ENCODE peak calls at places on chromosomes 13 and 19, in five cellular contexts. C, Y, K, L and E are unnamed samples.
A peak's percentile ranks its signal among the peaks of the same experiment; 100 is the strongest.

GRCh38 chr19:39379865-39380399 is 11.0 kb downstream of the PAF1 start:
- DNase-seq in K (no peak), L (no peak), C (no peak), Y (no peak), E (no peak)

GRCh38 chr19:27752530-27753184 is 1460.3 kb downstream of the UQCRFS1 start:
- DNase-seq in K (no peak), Y (no peak), L (no peak), C (no peak), E (no peak)

GRCh38 chr19:28883241-28883693 is 329.7 kb downstream of the UQCRFS1 start:
- DNase-seq in L (no peak), C (peak; percentile 44), K (no peak), Y (no peak), E (no peak)

GRCh38 chr19:35219008-35219407 is 9.5 kb downstream of the FAM187B start:
- DNase-seq in L (no peak), K (no peak), Y (no peak), C (no peak), E (no peak)

GRCh38 chr13:26664942-26665341 is 95.6 kb downstream of the GPR12 start:
- DNase-seq in C (no peak), Y (no peak), L (no peak), K (no peak), E (no peak)

GRCh38 chr13:111531505-111531904 is 211.1 kb downstream of the TEX29 start:
- DNase-seq in Y (peak; percentile 10), L (no peak), K (no peak), C (no peak), E (no peak)

GRCh38 chr13:113493315-113493951 is 2.9 kb upstream of the DCUN1D2 start:
- DNase-seq in C (no peak), Y (peak; percentile 79), K (peak; percentile 57), L (no peak), E (peak; percentile 85)

GRCh38 chr13:60111726-60112125 is 52.0 kb downstream of the DIAPH3 start:
- DNase-seq in K (no peak), C (no peak), Y (no peak), L (no peak), E (no peak)

GRCh38 chr19:30920238-30920637 is 429.0 kb downstream of the TSHZ3 start:
- DNase-seq in C (no peak), K (no peak), Y (no peak), L (no peak), E (no peak)

GRCh38 chr13:84431646-84432045 is 549.4 kb upstream of the SLITRK1 start:
- DNase-seq in Y (no peak), C (no peak), L (no peak), K (no peak), E (no peak)

GRCh38 chr19:17484520-17485180 is 14.3 kb downstream of the SLC27A1 start:
- DNase-seq in K (no peak), Y (no peak), L (no peak), C (no peak), E (no peak)

GRCh38 chr13:74114202-74114601 is 20.0 kb downstream of the KLF12 start:
- DNase-seq in C (no peak), L (no peak), K (no peak), Y (no peak), E (peak; percentile 75)

GRCh38 chr19:33403973-33404304 is 30.4 kb downstream of the CEBPG start:
- DNase-seq in L (no peak), K (no peak), Y (no peak), C (no peak), E (no peak)

GRCh38 chr19:33403221-33403972 is 29.9 kb downstream of the CEBPG start:
- DNase-seq in C (no peak), L (no peak), K (peak; percentile 95), Y (no peak), E (peak; percentile 10)

GRCh38 chr19:33400856-33401682 is 27.6 kb downstream of the CEBPG start:
- DNase-seq in K (no peak), L (no peak), C (no peak), Y (no peak), E (no peak)

GRCh38 chr19:33401683-33402420 is 28.3 kb downstream of the CEBPG start:
- DNase-seq in C (no peak), K (no peak), Y (no peak), L (no peak), E (no peak)

GRCh38 chr19:33402421-33403220 is 29.1 kb downstream of the CEBPG start:
- DNase-seq in L (no peak), C (no peak), Y (no peak), K (peak; percentile 36), E (no peak)
- TF ChIP-seq CTCF in L (peak; percentile 20), C (no peak), Y (no peak), K (peak; percentile 0), E (peak; percentile 27)

DNA sequence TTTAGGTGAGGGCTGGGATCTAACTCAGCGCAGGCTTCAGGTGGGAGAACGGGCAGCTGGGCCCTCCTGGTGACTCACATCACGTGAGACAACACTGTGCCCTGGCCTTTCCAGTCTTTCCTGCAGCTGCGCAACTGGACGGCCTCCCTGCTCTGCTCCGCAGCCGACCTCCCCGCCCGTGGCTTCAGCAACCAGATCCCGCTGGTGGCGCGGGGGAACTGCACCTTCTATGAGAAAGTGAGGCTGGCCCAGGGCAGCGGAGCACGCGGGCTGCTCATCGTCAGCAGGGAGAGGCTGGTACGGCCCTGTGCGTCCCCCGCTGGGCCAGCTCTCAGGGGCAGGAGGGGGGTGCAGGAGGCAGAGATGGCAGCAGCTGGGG is 8.8 kb downstream of the SPPL2B start:
- DNase-seq in K (peak; percentile 77), L (no peak), Y (peak; percentile 24), C (no peak), E (peak; percentile 82)
- TF ChIP-seq CTCF in K (peak; percentile 18), L (no peak), Y (peak; percentile 62), C (peak; percentile 10), E (peak; percentile 57)

DNA sequence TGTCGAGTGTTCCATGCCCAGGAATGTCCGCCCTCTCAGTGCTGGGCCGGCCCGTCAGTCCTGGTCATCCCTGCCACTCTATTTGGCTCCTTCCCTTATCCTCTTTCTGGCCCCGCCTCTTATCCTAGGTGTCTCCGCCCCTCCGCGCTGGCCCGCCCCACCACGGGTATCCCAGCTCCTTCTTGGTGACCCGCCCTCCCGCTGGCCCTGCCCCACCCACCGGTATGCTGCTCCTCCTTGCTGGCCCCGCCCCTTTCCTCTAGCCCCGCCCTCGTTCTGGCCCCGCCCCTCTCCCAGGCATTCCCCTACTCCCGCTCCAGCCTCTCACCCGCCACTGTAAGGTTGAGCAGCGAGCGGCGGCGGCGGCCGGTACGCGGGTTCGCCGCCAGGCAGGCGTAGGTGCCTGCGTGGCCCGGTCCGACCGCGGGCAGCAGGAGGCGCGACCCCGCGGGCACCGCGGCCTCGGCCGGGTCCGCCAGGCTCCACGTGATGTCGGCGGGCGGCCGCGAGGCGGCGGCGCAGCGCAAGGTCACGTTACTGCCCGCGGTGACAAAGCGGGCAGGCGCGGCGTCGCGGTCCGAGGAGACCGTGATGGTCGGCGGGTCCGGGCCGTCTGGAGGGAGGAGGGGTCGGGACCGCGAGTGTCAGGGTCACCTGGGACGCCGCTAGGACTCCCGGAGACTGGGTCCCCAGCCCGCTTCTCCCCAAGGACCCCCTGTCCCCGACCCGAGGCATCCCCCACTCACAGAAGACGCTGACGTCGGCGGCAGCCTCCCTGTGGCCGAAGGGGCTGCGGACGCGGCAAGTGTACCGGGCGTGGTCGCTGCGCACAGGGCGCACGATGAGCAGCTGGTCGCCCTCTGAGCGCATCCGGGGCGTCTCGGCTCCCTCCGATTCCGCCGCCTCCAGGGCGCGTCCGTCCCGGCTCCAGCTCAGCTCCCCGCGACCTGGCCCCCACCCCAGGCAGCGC is 2.0 kb downstream of the VSIG10L start:
- DNase-seq in Y (peak; percentile 99), K (peak; percentile 99), L (peak; percentile 99), C (peak; percentile 97), E (peak; percentile 81)
- TF ChIP-seq CTCF in Y (no peak), K (no peak), L (peak; percentile 40), C (peak; percentile 61), E (no peak)

GRCh38 chr13:99346328-99347070 is 39.3 kb upstream of the GPR183 start:
- DNase-seq in Y (no peak), C (no peak), L (no peak), K (no peak), E (no peak)

GRCh38 chr13:99342723-99343315 is 35.6 kb upstream of the GPR183 start:
- DNase-seq in L (no peak), Y (no peak), K (no peak), C (no peak), E (no peak)

GRCh38 chr13:99344610-99345208 is 37.5 kb upstream of the GPR183 start:
- DNase-seq in C (no peak), K (no peak), L (no peak), Y (no peak), E (no peak)

GRCh38 chr13:99347335-99347878 is 40.2 kb upstream of the GPR183 start:
- DNase-seq in L (no peak), K (no peak), C (no peak), Y (no peak), E (no peak)

DNA sequence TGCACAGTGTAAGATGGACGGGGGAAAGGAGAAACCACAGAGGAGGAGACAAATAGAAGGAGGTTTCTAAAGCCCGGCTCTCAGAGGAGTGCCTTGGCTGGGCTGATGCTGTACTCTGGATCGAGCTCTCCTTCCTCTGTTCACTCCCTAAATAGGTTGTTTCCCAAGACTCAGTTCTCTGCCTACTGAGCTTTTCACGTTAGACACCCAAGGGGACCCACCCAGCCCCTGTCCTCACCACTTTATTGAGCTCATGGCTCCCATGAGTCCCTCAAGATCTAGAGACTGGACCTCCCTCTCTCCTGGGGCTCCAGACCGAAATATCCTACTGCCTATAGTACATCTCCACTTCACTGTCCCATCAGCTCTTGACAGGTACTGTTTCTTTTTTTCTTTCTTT is 38.1 kb upstream of the GPR183 start:
- DNase-seq in C (no peak), L (no peak), Y (no peak), K (no peak), E (no peak)
- TF ChIP-seq CTCF in C (no peak), L (no peak), Y (no peak), K (no peak), E (no peak)

DNA sequence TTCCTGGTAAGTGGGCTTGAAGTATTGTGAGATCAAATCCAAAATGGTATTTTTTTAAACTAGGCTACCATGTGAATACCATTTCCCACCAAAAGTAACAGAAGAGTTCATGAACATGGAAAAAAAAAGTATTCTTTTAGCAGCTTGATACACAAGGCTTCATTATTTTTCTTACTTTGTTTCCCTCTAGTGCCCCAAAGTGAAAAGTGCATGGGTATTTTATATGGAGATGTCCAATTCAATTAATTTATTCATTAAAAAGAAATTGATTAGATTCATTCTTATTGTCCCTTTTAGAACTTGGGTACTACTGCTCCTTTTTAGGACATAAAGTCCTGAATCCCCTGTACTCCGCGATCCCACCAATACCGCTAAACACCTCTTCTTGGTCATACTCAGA is 28.6 kb upstream of the SCEL start:
- DNase-seq in K (no peak), L (no peak), C (no peak), Y (no peak), E (no peak)
- TF ChIP-seq CTCF in K (no peak), L (peak; percentile 49), C (peak; percentile 10), Y (peak; percentile 8), E (peak; percentile 31)

GRCh38 chr19:38361633-38362075 is 12.7 kb upstream of the PSMD8 start:
- DNase-seq in L (peak; percentile 65), C (peak; percentile 75), K (peak; percentile 92), Y (peak; percentile 59), E (peak; percentile 38)
- TF ChIP-seq CTCF in L (no peak), C (peak; percentile 55), K (peak; percentile 34), Y (peak; percentile 28), E (peak; percentile 11)

GRCh38 chr19:45455707-45456499 is 11.9 kb upstream of the FOSB start:
- DNase-seq in Y (peak; percentile 99), C (peak; percentile 98), K (peak; percentile 95), L (peak; percentile 98), E (peak; percentile 99)
- TF ChIP-seq CTCF in Y (peak; percentile 2), C (no peak), K (no peak), L (no peak), E (no peak)